ENCODE peak calls at places on chromosomes 3 and 15, in four cellular contexts. S is psoas muscle, C is NB4, H is astrocyte of the cerebellum. A is an unnamed sample.

GRCh38 chr3:157275832-157276231 is 115.9 kb upstream of the CCNL1 start:
- DNase-seq in S (no peak), C (no peak), H (no peak), A (no peak)

GRCh38 chr15:62103431-62103830 is 36.7 kb downstream of the C2CD4A start:
- DNase-seq in S (no peak), C (no peak), H (no peak), A (no peak)

GRCh38 chr3:15815696-15816095 is 17.9 kb upstream of the ANKRD28 start:
- DNase-seq in S (no peak), C (peak), H (peak), A (no peak)

GRCh38 chr15:41861736-41862356 is 23.2 kb downstream of the PLA2G4B start:
- DNase-seq in S (no peak), C (no peak), H (no peak), A (no peak)

GRCh38 chr15:75785771-75786563 is 57.3 kb upstream of the UBE2Q2 start:
- DNase-seq in S (no peak), C (no peak), H (no peak), A (no peak)

GRCh38 chr3:71728632-71729342 is 3.6 kb upstream of the EIF4E3 start:
- DNase-seq in S (no peak), C (peak), H (no peak), A (no peak)

GRCh38 chr3:15330031-15330596 is 2.3 kb downstream of the SH3BP5 start:
- DNase-seq in S (peak), C (peak), H (no peak), A (no peak)

GRCh38 chr15:70483513-70483912 is 279.8 kb downstream of the UACA start:
- DNase-seq in S (no peak), C (no peak), H (no peak), A (no peak)

GRCh38 chr3:34106879-34107278 is 308.4 kb downstream of the PDCD6IP start:
- DNase-seq in S (no peak), C (peak), H (peak), A (no peak)

GRCh38 chr3:51940648-51941421 is 869 bp downstream of the RRP9 start:
- DNase-seq in S (no peak), C (no peak), H (no peak), A (peak)

GRCh38 chr3:124492824-124493223 is 237.4 kb upstream of the UMPS start:
- DNase-seq in S (no peak), C (peak), H (no peak), A (no peak)
- TF ChIP-seq CTCF in S (peak), C (no peak), H (peak), A (no peak)

GRCh38 chr3:27360113-27361078 is 8.8 kb downstream of the NEK10 start:
- DNase-seq in S (no peak), C (no peak), H (no peak), A (no peak)
- TF ChIP-seq CTCF in S (no peak), C (no peak), H (no peak), A (no peak)

GRCh38 chr15:52790941-52791751 is 1.0 kb upstream of the ONECUT1 start:
- DNase-seq in S (no peak), C (no peak), H (no peak), A (no peak)
- TF ChIP-seq CTCF in S (no peak), C (no peak), H (no peak), A (no peak)

GRCh38 chr3:79767194-79767952 is 425 bp downstream of the ROBO1 start:
- DNase-seq in S (no peak), C (no peak), H (peak), A (no peak)
- TF ChIP-seq CTCF in S (no peak), C (no peak), H (peak), A (no peak)

DNA sequence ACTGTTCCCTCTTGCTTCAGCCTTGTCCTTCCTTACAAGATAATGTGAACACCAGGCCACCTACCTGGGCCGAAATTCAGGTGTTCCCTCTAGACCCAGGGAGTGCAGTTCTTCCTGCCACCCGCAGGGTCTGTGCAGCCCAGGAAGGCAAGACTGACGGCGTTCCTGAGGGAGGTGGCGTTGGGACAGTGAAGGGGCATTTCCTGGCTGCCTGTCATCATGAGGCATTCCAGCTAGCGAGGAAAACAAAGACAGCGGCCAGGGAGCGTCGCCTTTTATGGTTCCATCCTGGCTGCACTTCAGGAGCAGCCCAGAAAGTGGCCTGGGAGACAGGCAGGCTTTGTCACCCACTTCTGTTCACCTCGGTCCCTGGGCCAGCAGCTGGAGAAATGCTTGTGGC is 84.8 kb upstream of the WNT5A start:
- DNase-seq in S (peak), C (no peak), H (no peak), A (no peak)
- TF ChIP-seq CTCF in S (peak), C (no peak), H (peak), A (no peak)

GRCh38 chr3:62109534-62109933 is 263.8 kb downstream of the FEZF2 start:
- DNase-seq in S (no peak), C (no peak), H (peak), A (no peak)
- TF ChIP-seq CTCF in S (no peak), C (no peak), H (peak), A (no peak)